ENCODE peak calls at places on chromosomes 1 and 21, in ten cellular contexts. Y is AG08396; R is left colon; J is HTR-8/SVneo; K is activated CD8-positive, alpha-beta memory T cell treated with anti-CD3 and anti-CD28 coated beads for 24 hours; B is astrocyte of the spinal cord; F is LHCN-M2; D is mesendoderm; Z is cardiac fibroblast; A is GM23338. E is an unnamed sample.
A peak's percentile ranks its signal among the peaks of the same experiment; 100 is the strongest.

GRCh38 chr1:163069142-163069541 is at the start of gene RGS4:
- DNase-seq in Y (peak; percentile 84), R (peak; percentile 2), J (peak; percentile 57), K (no peak), B (peak; percentile 98), F (peak; percentile 96), D (peak; percentile 96), Z (peak; percentile 99), A (peak; percentile 95), E (peak; percentile 51)

GRCh38 chr1:213982515-213982813 is 5.3 kb upstream of the PROX1 start:
- DNase-seq in Y (no peak), R (no peak), J (no peak), K (no peak), B (no peak), F (no peak), D (no peak), Z (no peak), A (no peak), E (no peak)

GRCh38 chr1:234781241-234782056 is 171.5 kb upstream of the IRF2BP2 start:
- DNase-seq in Y (no peak), R (no peak), J (no peak), K (peak; percentile 64), B (no peak), F (peak; percentile 26), D (no peak), Z (no peak), A (peak; percentile 45), E (no peak)

GRCh38 chr1:118945460-118945859 is 42.7 kb downstream of the TBX15 start:
- DNase-seq in Y (no peak), R (no peak), J (no peak), K (no peak), B (peak; percentile 15), F (peak; percentile 88), D (no peak), Z (peak; percentile 4), A (no peak), E (no peak)

GRCh38 chr21:23541571-23541970 is 2065.7 kb downstream of the MRPL39 start:
- DNase-seq in Y (no peak), R (no peak), J (no peak), K (no peak), B (no peak), F (no peak), D (peak; percentile 5), Z (no peak), A (no peak), E (no peak)

GRCh38 chr1:22712502-22713271 is 2.0 kb downstream of the EPHB2 start:
- DNase-seq in Y (peak; percentile 44), R (peak; percentile 52), J (peak; percentile 37), K (peak; percentile 69), B (peak; percentile 47), F (no peak), D (no peak), Z (no peak), A (no peak), E (no peak)

GRCh38 chr1:85243336-85243735 is 16.1 kb downstream of the C1orf52 start:
- DNase-seq in Y (no peak), R (no peak), J (no peak), K (no peak), B (no peak), F (no peak), D (no peak), Z (no peak), A (no peak), E (no peak)

GRCh38 chr1:154181944-154182341 is 10.0 kb downstream of the TPM3 start:
- DNase-seq in Y (no peak), R (no peak), J (no peak), K (no peak), B (no peak), F (no peak), D (no peak), Z (no peak), A (no peak), E (no peak)

GRCh38 chr1:109361114-109361513 is 36.6 kb downstream of the SORT1 start:
- DNase-seq in Y (no peak), R (no peak), J (no peak), K (no peak), B (no peak), F (no peak), D (no peak), Z (no peak), A (no peak), E (no peak)

GRCh38 chr1:212514056-212514614 is 81.4 kb downstream of the NENF start:
- DNase-seq in Y (peak; percentile 56), R (peak; percentile 72), J (peak; percentile 42), K (peak; percentile 62), B (peak; percentile 58), F (peak; percentile 69), D (peak; percentile 84), Z (peak; percentile 35), A (peak; percentile 40), E (peak; percentile 62)

GRCh38 chr1:239805042-239805441 is 286.6 kb upstream of the FMN2 start:
- DNase-seq in Y (no peak), R (no peak), J (no peak), K (no peak), B (no peak), F (no peak), D (no peak), Z (no peak), A (no peak), E (no peak)

GRCh38 chr1:3652538-3653285 is 396 bp downstream of the TP73 start:
- DNase-seq in Y (no peak), R (no peak), J (peak; percentile 29), K (peak; percentile 64), B (no peak), F (no peak), D (peak; percentile 44), Z (no peak), A (peak; percentile 62), E (no peak)

GRCh38 chr1:48234086-48234485 is 11.6 kb downstream of the SLC5A9 start:
- DNase-seq in Y (no peak), R (no peak), J (no peak), K (no peak), B (no peak), F (no peak), D (no peak), Z (no peak), A (no peak), E (no peak)

GRCh38 chr1:53244126-53244525 is 5.8 kb upstream of the MAGOH start:
- DNase-seq in Y (no peak), R (no peak), J (no peak), K (no peak), B (no peak), F (no peak), D (no peak), Z (no peak), A (no peak), E (no peak)

GRCh38 chr1:227947425-227947677 is 381 bp downstream of the WNT9A start:
- DNase-seq in Y (peak; percentile 67), R (no peak), J (no peak), K (no peak), B (peak; percentile 5), F (no peak), D (peak; percentile 36), Z (peak; percentile 11), A (no peak), E (no peak)